ENCODE peak calls at places on chromosome 22, in seven cellular contexts. B is GM20000; P is lung; R is progenitor cell of endocrine pancreas; C is psoas muscle; V is CD8-positive, alpha-beta T cell; E is H9. K is an unnamed sample.

GRCh38 chr22:45889539-45890350 is 87.2 kb downstream of the WNT7B start:
- DNase-seq in P (no peak), E (no peak), R (no peak), C (peak; percentile 32), V (no peak), B (no peak), K (no peak)

GRCh38 chr22:38754247-38755154 is 1.3 kb downstream of the SUN2 start:
- DNase-seq in V (no peak), B (peak; percentile 66), E (peak; percentile 76), R (no peak), C (peak; percentile 83), P (peak; percentile 76), K (no peak)

GRCh38 chr22:20013382-20013871 is 3.2 kb downstream of the ARVCF start:
- DNase-seq in V (peak; percentile 52), B (peak; percentile 72), E (peak; percentile 91), C (peak; percentile 88), R (peak; percentile 78), P (peak; percentile 51), K (peak; percentile 52)

GRCh38 chr22:26890870-26891269 is 233.5 kb downstream of the MIAT start:
- DNase-seq in C (no peak), R (no peak), P (peak; percentile 3), V (no peak), E (no peak), B (no peak), K (no peak)

GRCh38 chr22:42229455-42230149 is 40.9 kb downstream of the TCF20 start:
- DNase-seq in P (peak; percentile 51), B (no peak), R (no peak), C (no peak), V (no peak), E (no peak), K (no peak)

GRCh38 chr22:30667092-30667485 is 586 bp downstream of the DUSP18 start:
- DNase-seq in V (no peak), C (no peak), E (no peak), B (no peak), P (no peak), R (no peak), K (no peak)

GRCh38 chr22:47144791-47145425 is 382.5 kb downstream of the TBC1D22A start:
- DNase-seq in C (no peak), R (no peak), V (no peak), P (no peak), B (no peak), E (no peak), K (no peak)

GRCh38 chr22:43529461-43529860 is 117.6 kb downstream of the MPPED1 start:
- DNase-seq in P (no peak), B (no peak), R (no peak), C (no peak), V (no peak), E (no peak), K (no peak)

GRCh38 chr22:39738746-39739145 is 154.8 kb downstream of the ENTHD1 start:
- DNase-seq in V (no peak), C (no peak), R (no peak), P (no peak), E (no peak), B (no peak), K (no peak)

GRCh38 chr22:31526275-31526674 is 29.9 kb downstream of the SFI1 start:
- DNase-seq in R (no peak), C (no peak), E (no peak), B (no peak), P (no peak), V (no peak), K (no peak)

GRCh38 chr22:27670701-27671412 is 130.7 kb downstream of the MN1 start:
- DNase-seq in R (peak; percentile 83), V (no peak), E (peak; percentile 87), B (no peak), C (peak; percentile 70), P (no peak), K (no peak)

GRCh38 chr22:29259253-29259899 is 8.4 kb downstream of the RHBDD3 start:
- DNase-seq in C (no peak), B (no peak), E (peak; percentile 59), P (no peak), R (no peak), V (no peak), K (no peak)
- TF ChIP-seq CTCF in C (no peak), B (no peak), E (peak; percentile 41), P (no peak), R (no peak), V (no peak), K (no peak)

DNA sequence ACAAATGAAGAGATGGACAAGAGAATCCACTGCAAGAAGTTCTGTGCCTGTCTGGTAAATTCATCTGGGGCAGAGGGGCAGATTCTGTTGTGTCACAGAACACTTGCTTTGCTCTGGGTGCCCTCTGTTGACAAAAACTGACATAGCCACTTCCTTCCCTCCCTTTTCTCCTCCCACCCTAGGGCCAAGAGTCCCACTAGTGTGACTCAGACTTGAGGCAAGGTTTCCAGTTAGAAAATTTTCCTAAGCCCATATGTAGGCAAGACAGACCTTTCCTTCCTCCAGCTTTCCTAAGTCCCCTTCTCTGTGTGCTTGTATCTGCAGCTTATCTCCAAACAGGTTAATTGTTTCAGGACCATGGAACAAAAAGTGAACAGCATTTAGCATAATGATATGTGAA is 106.8 kb downstream of the RBFOX2 start:
- DNase-seq in E (peak; percentile 69), C (peak; percentile 58), R (no peak), B (peak; percentile 34), V (peak; percentile 20), P (peak; percentile 55), K (no peak)
- TF ChIP-seq CTCF in E (peak; percentile 73), C (peak; percentile 62), R (peak; percentile 50), B (peak; percentile 38), V (peak; percentile 43), P (peak; percentile 46), K (peak; percentile 50)

GRCh38 chr22:36453855-36454378 is 27.5 kb downstream of the TXN2 start:
- DNase-seq in P (no peak), B (no peak), E (no peak), C (no peak), R (no peak), V (no peak), K (no peak)

GRCh38 chr22:36453266-36453607 is 28.2 kb downstream of the TXN2 start:
- DNase-seq in P (no peak), C (no peak), E (no peak), V (no peak), R (no peak), B (peak; percentile 45), K (no peak)

GRCh38 chr22:36456459-36456835 is 25.0 kb downstream of the TXN2 start:
- DNase-seq in C (no peak), B (no peak), V (no peak), E (no peak), R (no peak), P (no peak), K (no peak)

GRCh38 chr22:36455571-36456458 is 25.6 kb downstream of the TXN2 start:
- DNase-seq in B (no peak), P (no peak), E (no peak), C (peak; percentile 57), V (no peak), R (no peak), K (no peak)

DNA sequence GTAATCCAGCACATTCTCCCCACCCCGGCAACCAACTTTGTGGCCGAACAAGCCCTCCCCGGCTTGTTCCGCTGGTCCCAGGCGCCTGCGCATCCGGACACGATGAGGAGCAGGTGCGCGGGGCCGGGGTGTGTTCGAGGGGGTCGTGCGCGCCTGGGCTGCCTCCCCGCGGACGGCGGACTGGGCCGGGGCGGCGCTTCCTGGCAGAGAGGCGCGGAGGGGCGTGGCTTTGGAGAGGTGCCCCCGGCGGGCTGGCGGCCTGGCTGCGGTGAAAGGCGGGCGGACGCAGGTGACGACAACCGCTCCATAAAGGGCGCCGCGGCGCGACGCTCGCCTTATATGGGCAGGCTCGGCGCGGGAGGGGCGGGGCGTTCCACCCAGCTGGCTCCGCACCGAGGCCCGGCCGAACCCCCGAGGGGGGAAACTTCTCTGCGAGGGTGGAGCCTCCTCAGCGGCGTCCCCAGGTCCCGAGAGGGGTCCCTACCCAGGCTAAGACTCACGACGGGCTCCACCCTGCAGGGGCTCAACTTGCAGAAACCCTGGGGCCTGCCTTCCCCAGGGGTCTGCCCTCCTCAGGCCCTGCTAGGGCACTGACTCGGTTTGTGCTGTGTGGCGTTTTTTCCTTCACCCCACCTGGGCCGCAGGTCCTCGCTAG is 26.4 kb downstream of the TXN2 start:
- DNase-seq in R (peak; percentile 94), P (peak; percentile 93), E (peak; percentile 98), C (peak; percentile 95), B (peak; percentile 92), V (peak; percentile 98), K (peak; percentile 93)
- TF ChIP-seq CTCF in R (peak; percentile 16), P (no peak), E (no peak), C (no peak), B (no peak), V (no peak), K (no peak)

DNA sequence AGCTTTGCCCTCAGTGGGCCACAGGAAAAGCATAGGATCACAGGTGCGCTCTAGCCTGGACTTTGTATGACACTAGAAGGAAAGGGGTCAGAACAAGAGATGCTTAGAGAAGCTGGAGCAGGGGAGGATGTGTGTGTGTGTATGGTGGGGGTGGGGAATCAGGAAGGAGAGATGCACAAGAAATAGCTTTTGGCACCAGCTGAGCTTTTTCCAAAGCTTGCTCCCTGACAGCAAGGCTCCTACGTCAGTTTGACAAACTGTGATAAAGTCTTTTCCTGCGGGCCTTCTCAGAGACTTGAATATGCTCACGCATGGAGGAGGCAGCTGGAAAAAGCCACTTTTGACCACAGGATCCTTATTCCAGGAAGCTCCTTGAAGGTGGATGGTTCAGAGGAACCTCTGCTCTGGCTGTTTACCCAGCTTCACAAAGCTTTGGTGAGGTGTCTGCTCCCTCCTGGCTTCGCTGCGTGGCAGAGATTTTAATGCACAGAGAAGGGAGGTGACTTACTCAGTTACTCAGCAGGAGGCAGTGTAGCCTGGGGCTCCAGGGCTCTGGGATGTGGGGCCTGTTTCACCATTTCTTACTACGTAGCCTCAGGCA is 3.9 kb downstream of the CDC42EP1 start:
- DNase-seq in P (no peak), B (no peak), E (no peak), V (no peak), R (no peak), C (no peak), K (no peak)
- TF ChIP-seq CTCF in P (no peak), B (no peak), E (no peak), V (no peak), R (no peak), C (no peak), K (no peak)

GRCh38 chr22:49629586-49630447 is 197.9 kb downstream of the BRD1 start:
- DNase-seq in P (no peak), B (no peak), E (no peak), V (no peak), R (no peak), C (no peak), K (no peak)

GRCh38 chr22:49626361-49627216 is 201.1 kb downstream of the BRD1 start:
- DNase-seq in V (no peak), B (no peak), C (peak; percentile 36), E (no peak), R (no peak), P (no peak), K (no peak)

GRCh38 chr22:49627217-49628181 is 200.2 kb downstream of the BRD1 start:
- DNase-seq in R (no peak), C (peak; percentile 39), B (no peak), V (no peak), E (no peak), P (no peak), K (no peak)

GRCh38 chr22:49629024-49629570 is 198.6 kb downstream of the BRD1 start:
- DNase-seq in P (no peak), E (no peak), R (no peak), V (no peak), C (no peak), B (no peak), K (no peak)

GRCh38 chr22:49628351-49629023 is 199.2 kb downstream of the BRD1 start:
- DNase-seq in P (no peak), V (no peak), B (no peak), C (peak; percentile 44), R (no peak), E (no peak), K (no peak)
- TF ChIP-seq CTCF in P (no peak), V (no peak), B (no peak), C (no peak), R (no peak), E (no peak), K (no peak)

GRCh38 chr22:22666307-22667091 is 22.1 kb downstream of the GGTLC2 start:
- DNase-seq in B (peak; percentile 25), C (no peak), V (no peak), R (peak; percentile 34), E (peak; percentile 71), P (peak; percentile 46), K (peak; percentile 22)
- TF ChIP-seq CTCF in B (peak; percentile 56), C (peak; percentile 12), V (no peak), R (peak; percentile 76), E (peak; percentile 82), P (peak; percentile 24), K (peak; percentile 40)